ENCODE peak calls at places on chromosome 16, in six cellular contexts. One of them, this sample, is unnamed.

GRCh38 chr16:48499822-48500440 is 110.0 kb downstream of the N4BP1 start:
- DNase-seq in A549: no peak
- DNase-seq in suprapubic skin: no peak
- DNase-seq in ovary: peak; percentile 61
- DNase-seq in GM12878: no peak
- DNase-seq in stomach: no peak
- DNase-seq in this sample: peak; percentile 28

GRCh38 chr16:14658063-14658462 is 25.3 kb downstream of the BFAR start:
- DNase-seq in A549: no peak
- DNase-seq in suprapubic skin: no peak
- DNase-seq in ovary: no peak
- DNase-seq in GM12878: peak; percentile 71
- DNase-seq in stomach: no peak
- DNase-seq in this sample: peak; percentile 21

GRCh38 chr16:12239226-12239625 is 262.7 kb downstream of the SNX29 start:
- DNase-seq in A549: no peak
- DNase-seq in suprapubic skin: no peak
- DNase-seq in ovary: no peak
- DNase-seq in GM12878: no peak
- DNase-seq in stomach: no peak
- DNase-seq in this sample: no peak

GRCh38 chr16:89658221-89658879 is 714 bp downstream of the SPATA33 start:
- DNase-seq in A549: no peak
- DNase-seq in suprapubic skin: peak; percentile 77
- DNase-seq in ovary: no peak
- DNase-seq in GM12878: no peak
- DNase-seq in stomach: peak; percentile 28
- DNase-seq in this sample: no peak

GRCh38 chr16:48561960-48562393 is 48.0 kb downstream of the N4BP1 start:
- DNase-seq in A549: no peak
- DNase-seq in suprapubic skin: no peak
- DNase-seq in ovary: no peak
- DNase-seq in GM12878: no peak
- DNase-seq in stomach: no peak
- DNase-seq in this sample: no peak

GRCh38 chr16:53614346-53614745 is 89.3 kb downstream of the RPGRIP1L start:
- DNase-seq in A549: no peak
- DNase-seq in suprapubic skin: no peak
- DNase-seq in ovary: no peak
- DNase-seq in GM12878: no peak
- DNase-seq in stomach: no peak
- DNase-seq in this sample: no peak

GRCh38 chr16:89122322-89122831 is 28.7 kb downstream of the ACSF3 start:
- DNase-seq in A549: no peak
- DNase-seq in suprapubic skin: no peak
- DNase-seq in ovary: peak; percentile 20
- DNase-seq in GM12878: no peak
- DNase-seq in stomach: peak; percentile 73
- DNase-seq in this sample: peak; percentile 86

GRCh38 chr16:3879887-3880564 is 487 bp downstream of the CREBBP start:
- DNase-seq in A549: peak; percentile 27
- DNase-seq in suprapubic skin: peak; percentile 87
- DNase-seq in ovary: peak; percentile 88
- DNase-seq in GM12878: no peak
- DNase-seq in stomach: peak; percentile 79
- DNase-seq in this sample: peak; percentile 76

GRCh38 chr16:31329671-31330552 is 25.1 kb upstream of the ITGAX start:
- DNase-seq in A549: no peak
- DNase-seq in suprapubic skin: no peak
- DNase-seq in ovary: no peak
- DNase-seq in GM12878: no peak
- DNase-seq in stomach: no peak
- DNase-seq in this sample: no peak

GRCh38 chr16:3578610-3579551 is 1.7 kb upstream of the NLRC3 start:
- DNase-seq in A549: no peak
- DNase-seq in suprapubic skin: no peak
- DNase-seq in ovary: no peak
- DNase-seq in GM12878: peak; percentile 56
- DNase-seq in stomach: peak; percentile 45
- DNase-seq in this sample: peak; percentile 62

GRCh38 chr16:75296606-75297005 is 45.2 kb upstream of the BCAR1 start:
- DNase-seq in A549: no peak
- DNase-seq in suprapubic skin: no peak
- DNase-seq in ovary: no peak
- DNase-seq in GM12878: no peak
- DNase-seq in stomach: no peak
- DNase-seq in this sample: no peak

GRCh38 chr16:11614587-11615175 is 28.0 kb upstream of the LITAF start:
- DNase-seq in A549: no peak
- DNase-seq in suprapubic skin: no peak
- DNase-seq in ovary: no peak
- DNase-seq in GM12878: no peak
- DNase-seq in stomach: no peak
- DNase-seq in this sample: no peak

GRCh38 chr16:88769617-88770458 is 15.2 kb downstream of the PIEZO1 start:
- DNase-seq in A549: peak; percentile 66
- DNase-seq in suprapubic skin: no peak
- DNase-seq in ovary: no peak
- DNase-seq in GM12878: no peak
- DNase-seq in stomach: no peak
- DNase-seq in this sample: peak; percentile 61

GRCh38 chr16:74107795-74108610 is 188.6 kb upstream of the PSMD7 start:
- DNase-seq in A549: peak; percentile 42
- DNase-seq in suprapubic skin: no peak
- DNase-seq in ovary: no peak
- DNase-seq in GM12878: peak; percentile 16
- DNase-seq in stomach: peak; percentile 69
- DNase-seq in this sample: peak; percentile 63

GRCh38 chr16:85969159-85969558 is 70.2 kb downstream of the IRF8 start:
- DNase-seq in A549: no peak
- DNase-seq in suprapubic skin: no peak
- DNase-seq in ovary: no peak
- DNase-seq in GM12878: no peak
- DNase-seq in stomach: no peak
- DNase-seq in this sample: no peak

GRCh38 chr16:27304881-27305280 is 8.9 kb upstream of the IL4R start:
- DNase-seq in A549: no peak
- DNase-seq in suprapubic skin: no peak
- DNase-seq in ovary: no peak
- DNase-seq in GM12878: no peak
- DNase-seq in stomach: no peak
- DNase-seq in this sample: no peak

GRCh38 chr16:79767597-79768280 is 167.2 kb upstream of the MAF start:
- DNase-seq in A549: no peak
- DNase-seq in suprapubic skin: no peak
- DNase-seq in ovary: no peak
- DNase-seq in GM12878: no peak
- DNase-seq in stomach: peak; percentile 40
- DNase-seq in this sample: peak; percentile 57

GRCh38 chr16:88013091-88013609 is 61.9 kb downstream of the BANP start:
- DNase-seq in A549: no peak
- DNase-seq in suprapubic skin: no peak
- DNase-seq in ovary: no peak
- DNase-seq in GM12878: no peak
- DNase-seq in stomach: peak; percentile 46
- DNase-seq in this sample: peak; percentile 85

GRCh38 chr16:84593825-84594724 is 23.8 kb downstream of the COTL1 start:
- DNase-seq in A549: no peak
- DNase-seq in suprapubic skin: no peak
- DNase-seq in ovary: peak; percentile 68
- DNase-seq in GM12878: peak; percentile 99
- DNase-seq in stomach: peak; percentile 78
- DNase-seq in this sample: peak; percentile 84

GRCh38 chr16:24624102-24624501 is 84.7 kb downstream of the RBBP6 start:
- DNase-seq in A549: no peak
- DNase-seq in suprapubic skin: no peak
- DNase-seq in ovary: no peak
- DNase-seq in GM12878: no peak
- DNase-seq in stomach: no peak
- DNase-seq in this sample: no peak

GRCh38 chr16:9706217-9706616 is 476.0 kb downstream of the GRIN2A start:
- DNase-seq in A549: no peak
- DNase-seq in suprapubic skin: no peak
- DNase-seq in ovary: no peak
- DNase-seq in GM12878: no peak
- DNase-seq in stomach: no peak
- DNase-seq in this sample: no peak

GRCh38 chr16:152141-153128 is at the start of gene HBZ:
- DNase-seq in A549: no peak
- DNase-seq in suprapubic skin: no peak
- DNase-seq in ovary: no peak
- DNase-seq in GM12878: no peak
- DNase-seq in stomach: no peak
- DNase-seq in this sample: no peak

GRCh38 chr16:88747588-88748301 is 37.3 kb downstream of the PIEZO1 start:
- DNase-seq in A549: peak; percentile 91
- DNase-seq in suprapubic skin: no peak
- DNase-seq in ovary: no peak
- DNase-seq in GM12878: no peak
- DNase-seq in stomach: peak; percentile 36
- DNase-seq in this sample: peak; percentile 68

GRCh38 chr16:83887088-83887487 is 11.8 kb upstream of the MLYCD start:
- DNase-seq in A549: peak; percentile 46
- DNase-seq in suprapubic skin: no peak
- DNase-seq in ovary: no peak
- DNase-seq in GM12878: no peak
- DNase-seq in stomach: peak; percentile 46
- DNase-seq in this sample: peak; percentile 26

GRCh38 chr16:81745704-81746558 is 33.2 kb upstream of the PLCG2 start:
- DNase-seq in A549: peak; percentile 78
- DNase-seq in suprapubic skin: no peak
- DNase-seq in ovary: peak; percentile 73
- DNase-seq in GM12878: no peak
- DNase-seq in stomach: peak; percentile 71
- DNase-seq in this sample: peak; percentile 75

GRCh38 chr16:89700649-89701424 is 668 bp downstream of the SPATA2L start:
- DNase-seq in A549: peak; percentile 60
- DNase-seq in suprapubic skin: peak; percentile 80
- DNase-seq in ovary: peak; percentile 67
- DNase-seq in GM12878: no peak
- DNase-seq in stomach: peak; percentile 76
- DNase-seq in this sample: peak; percentile 77

GRCh38 chr16:80710918-80711317 is 93.5 kb downstream of the CDYL2 start:
- DNase-seq in A549: no peak
- DNase-seq in suprapubic skin: no peak
- DNase-seq in ovary: no peak
- DNase-seq in GM12878: no peak
- DNase-seq in stomach: no peak
- DNase-seq in this sample: no peak

GRCh38 chr16:47132310-47132709 is 11.4 kb downstream of the NETO2 start:
- DNase-seq in A549: no peak
- DNase-seq in suprapubic skin: no peak
- DNase-seq in ovary: no peak
- DNase-seq in GM12878: no peak
- DNase-seq in stomach: no peak
- DNase-seq in this sample: no peak

GRCh38 chr16:2753523-2754020 is 1.1 kb downstream of the SRRM2 start:
- DNase-seq in A549: no peak
- DNase-seq in suprapubic skin: no peak
- DNase-seq in ovary: no peak
- DNase-seq in GM12878: no peak
- DNase-seq in stomach: no peak
- DNase-seq in this sample: no peak

DNA sequence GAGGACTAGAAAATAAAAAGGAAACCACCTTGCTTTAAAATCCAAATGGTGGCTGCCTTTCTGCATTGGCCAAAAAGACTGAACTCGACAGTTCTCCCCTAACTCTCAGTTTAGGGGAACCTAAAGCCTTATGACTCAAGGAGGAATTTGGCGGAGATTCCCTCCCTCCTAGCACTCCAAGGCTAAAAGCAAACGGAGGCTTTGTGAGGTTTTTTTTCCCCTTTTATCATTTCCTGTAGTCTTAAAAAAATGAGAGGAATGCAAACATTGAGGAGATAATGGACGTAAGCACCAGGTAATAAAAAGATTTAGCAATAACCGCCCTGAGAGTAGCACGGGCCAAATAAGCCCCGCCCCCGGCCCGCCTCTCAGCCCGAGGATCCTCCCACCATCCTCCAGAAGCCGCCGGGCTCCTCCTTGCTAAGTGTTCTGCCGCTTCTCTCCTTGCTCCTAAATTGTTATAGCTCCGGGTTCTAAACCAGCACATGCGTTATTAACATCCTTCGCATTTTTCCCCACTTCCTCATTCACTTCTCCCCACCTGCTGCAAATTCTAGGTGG is 5.8 kb upstream of the KIFC3 start:
- DNase-seq in A549: peak; percentile 91
- DNase-seq in suprapubic skin: peak; percentile 93
- DNase-seq in ovary: peak; percentile 85
- DNase-seq in GM12878: no peak
- DNase-seq in stomach: peak; percentile 92
- DNase-seq in this sample: peak; percentile 87
- TF ChIP-seq EP300 in A549: peak; percentile 99
- TF ChIP-seq EP300 in suprapubic skin: no peak
- TF ChIP-seq EP300 in ovary: no peak
- TF ChIP-seq EP300 in GM12878: no peak
- TF ChIP-seq EP300 in stomach: no peak
- TF ChIP-seq EP300 in this sample: no peak

GRCh38 chr16:68995011-68995504 is 110.4 kb upstream of the HAS3 start:
- DNase-seq in A549: peak; percentile 55
- DNase-seq in suprapubic skin: no peak
- DNase-seq in ovary: no peak
- DNase-seq in GM12878: no peak
- DNase-seq in stomach: no peak
- DNase-seq in this sample: no peak
- TF ChIP-seq CTCF in A549: peak; percentile 62
- TF ChIP-seq CTCF in suprapubic skin: peak; percentile 25
- TF ChIP-seq CTCF in ovary: no peak
- TF ChIP-seq CTCF in GM12878: peak; percentile 36
- TF ChIP-seq CTCF in stomach: no peak
- TF ChIP-seq CTCF in this sample: peak; percentile 36

DNA sequence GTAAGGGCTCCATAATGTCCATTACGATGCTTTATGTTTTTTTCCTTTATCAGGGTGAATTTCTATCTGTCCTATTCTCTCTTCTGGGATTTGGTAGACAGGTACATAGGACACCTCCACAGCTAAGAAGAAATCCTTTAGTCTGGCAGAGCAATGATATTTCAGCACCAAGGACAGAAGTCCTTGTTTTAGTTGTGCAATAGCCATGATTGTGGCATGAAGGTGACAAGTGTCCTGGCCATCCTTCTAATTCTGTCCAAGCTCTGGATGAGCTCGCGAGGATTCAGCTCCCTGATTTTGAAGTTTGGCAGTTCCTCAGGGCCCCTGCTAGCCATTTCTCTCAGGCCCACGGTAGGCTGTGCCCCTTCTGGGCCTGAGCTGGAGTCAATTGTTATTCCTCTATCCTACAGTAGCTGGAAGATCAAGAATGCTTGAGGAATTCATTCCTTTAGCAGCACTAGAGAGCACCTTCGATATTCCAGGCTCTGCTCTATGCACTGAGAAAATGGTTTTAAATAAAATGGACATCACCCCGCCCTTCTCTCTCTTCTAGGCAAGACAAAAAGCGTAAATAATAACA is 320.8 kb downstream of the XYLT1 start:
- DNase-seq in A549: no peak
- DNase-seq in suprapubic skin: no peak
- DNase-seq in ovary: no peak
- DNase-seq in GM12878: no peak
- DNase-seq in stomach: no peak
- DNase-seq in this sample: no peak
- TF ChIP-seq EP300 in A549: no peak
- TF ChIP-seq EP300 in suprapubic skin: no peak
- TF ChIP-seq EP300 in ovary: no peak
- TF ChIP-seq EP300 in GM12878: no peak
- TF ChIP-seq EP300 in stomach: no peak
- TF ChIP-seq EP300 in this sample: no peak

GRCh38 chr16:20318006-20318405 is 9.3 kb downstream of the GP2 start:
- DNase-seq in A549: no peak
- DNase-seq in suprapubic skin: no peak
- DNase-seq in ovary: no peak
- DNase-seq in GM12878: no peak
- DNase-seq in stomach: no peak
- DNase-seq in this sample: no peak
- TF ChIP-seq CTCF in A549: no peak
- TF ChIP-seq CTCF in suprapubic skin: no peak
- TF ChIP-seq CTCF in ovary: no peak
- TF ChIP-seq CTCF in GM12878: no peak
- TF ChIP-seq CTCF in stomach: no peak
- TF ChIP-seq CTCF in this sample: no peak